ENCODE peak calls at places on chromosomes 3 and 15, in eight cellular contexts. L is brain microvascular endothelial cell, Y is HFFc6, S is Calu3, J is MCF 10A, F is IMR-90, D is ovary, O is endothelial cell. R is an unnamed sample.

GRCh38 chr3:57952208-57952631 is 56.0 kb upstream of the FLNB start:
- DNase-seq in L (peak; percentile 92), Y (peak; percentile 75), S (no peak), J (peak; percentile 56), F (peak; percentile 96), D (peak; percentile 51), O (no peak), R (no peak)

GRCh38 chr15:94363382-94363781 is 132.0 kb downstream of the MCTP2 start:
- DNase-seq in L (no peak), Y (no peak), S (no peak), J (no peak), F (no peak), D (no peak), O (no peak), R (no peak)

GRCh38 chr3:33360136-33360825 is 79.9 kb downstream of the UBP1 start:
- DNase-seq in L (peak; percentile 53), Y (peak; percentile 84), S (peak; percentile 40), J (peak; percentile 54), F (peak; percentile 79), D (no peak), O (no peak), R (no peak)

GRCh38 chr3:48927928-48928327 is 9.3 kb downstream of the ARIH2 start:
- DNase-seq in L (no peak), Y (no peak), S (no peak), J (peak; percentile 18), F (no peak), D (no peak), O (no peak), R (no peak)

GRCh38 chr15:101449471-101450425 is 39.8 kb downstream of the PCSK6 start:
- DNase-seq in L (no peak), Y (no peak), S (no peak), J (no peak), F (no peak), D (no peak), O (no peak), R (no peak)

GRCh38 chr3:44862221-44862637 is 517 bp downstream of the TMEM42 start:
- DNase-seq in L (peak; percentile 7), Y (peak; percentile 7), S (peak; percentile 28), J (peak; percentile 22), F (peak; percentile 19), D (no peak), O (no peak), R (peak; percentile 33)

GRCh38 chr15:90946538-90946937 is 8.1 kb upstream of the RCCD1 start:
- DNase-seq in L (no peak), Y (no peak), S (no peak), J (no peak), F (no peak), D (no peak), O (no peak), R (no peak)

GRCh38 chr3:124628865-124629264 is 101.4 kb upstream of the UMPS start:
- DNase-seq in L (no peak), Y (no peak), S (no peak), J (no peak), F (no peak), D (no peak), O (no peak), R (no peak)

GRCh38 chr3:18425641-18426403 is 683 bp upstream of the SATB1 start:
- DNase-seq in L (no peak), Y (no peak), S (peak; percentile 40), J (no peak), F (no peak), D (peak; percentile 26), O (peak; percentile 66), R (no peak)

GRCh38 chr3:25831578-25831977 is 41.7 kb downstream of the OXSM start:
- DNase-seq in L (peak; percentile 38), Y (peak; percentile 33), S (no peak), J (peak; percentile 29), F (peak; percentile 58), D (no peak), O (peak; percentile 27), R (peak; percentile 77)

GRCh38 chr3:58356054-58356453 is 23.4 kb downstream of the PXK start:
- DNase-seq in L (no peak), Y (no peak), S (no peak), J (no peak), F (no peak), D (no peak), O (no peak), R (no peak)

GRCh38 chr15:90807687-90808086 is 60.7 kb upstream of the FURIN start:
- DNase-seq in L (no peak), Y (no peak), S (no peak), J (no peak), F (no peak), D (no peak), O (no peak), R (no peak)

GRCh38 chr3:16362781-16363180 is 97.8 kb downstream of the OXNAD1 start:
- DNase-seq in L (no peak), Y (peak; percentile 66), S (no peak), J (no peak), F (peak; percentile 45), D (no peak), O (no peak), R (no peak)

GRCh38 chr15:44545934-44546802 is 9.2 kb downstream of the EIF3J start:
- DNase-seq in L (peak; percentile 29), Y (peak; percentile 54), S (no peak), J (peak; percentile 49), F (peak; percentile 52), D (no peak), O (no peak), R (peak; percentile 74)
- TF ChIP-seq CTCF in L (peak; percentile 59), Y (peak; percentile 69), S (no peak), J (peak; percentile 17), F (peak; percentile 38), D (no peak), O (no peak), R (peak; percentile 60)

GRCh38 chr15:69222002-69222474 is 61.6 kb downstream of the GLCE start:
- DNase-seq in L (no peak), Y (no peak), S (no peak), J (no peak), F (no peak), D (no peak), O (no peak), R (no peak)

GRCh38 chr15:69223083-69223813 is 62.8 kb downstream of the GLCE start:
- DNase-seq in L (no peak), Y (no peak), S (no peak), J (no peak), F (no peak), D (no peak), O (no peak), R (no peak)

GRCh38 chr15:69224383-69224782 is 63.9 kb downstream of the GLCE start:
- DNase-seq in L (no peak), Y (no peak), S (peak; percentile 26), J (peak; percentile 74), F (no peak), D (no peak), O (no peak), R (no peak)

GRCh38 chr15:69226028-69226355 is 65.6 kb downstream of the GLCE start:
- DNase-seq in L (no peak), Y (no peak), S (no peak), J (no peak), F (no peak), D (no peak), O (no peak), R (no peak)

DNA sequence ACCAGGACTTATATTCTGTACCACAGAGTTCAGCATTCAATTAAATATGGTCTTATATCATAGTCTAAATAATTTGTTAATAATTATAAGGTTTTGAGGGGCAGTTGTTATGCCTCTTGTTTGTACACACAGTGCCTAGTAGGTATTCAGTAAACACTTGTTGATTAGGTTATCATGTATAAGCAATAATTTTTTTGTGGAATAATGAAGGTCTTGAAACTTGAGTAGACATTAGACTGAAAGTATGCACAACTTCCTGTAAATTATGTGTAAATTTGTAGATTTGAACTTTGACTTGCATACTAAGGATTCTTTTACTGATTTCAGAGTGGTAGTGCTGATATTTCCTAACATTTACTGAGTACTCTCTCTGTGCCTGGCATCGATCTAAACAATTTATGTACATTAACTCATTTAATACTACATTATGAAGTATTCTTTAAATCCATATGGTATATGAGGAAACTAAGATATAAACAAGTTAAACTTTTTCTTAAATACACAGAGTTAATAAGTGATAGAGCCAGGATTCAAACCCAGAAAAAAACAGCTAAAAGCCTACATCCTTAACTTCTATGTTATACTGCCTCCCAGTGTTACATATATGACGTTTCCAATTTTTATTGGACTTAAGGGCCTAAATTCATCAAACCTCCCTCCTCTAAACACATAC is 65.1 kb downstream of the GLCE start:
- DNase-seq in L (no peak), Y (peak; percentile 46), S (no peak), J (peak; percentile 25), F (peak; percentile 67), D (no peak), O (no peak), R (peak; percentile 31)
- TF ChIP-seq CTCF in L (peak; percentile 20), Y (peak; percentile 73), S (peak; percentile 23), J (peak; percentile 18), F (peak; percentile 70), D (no peak), O (no peak), R (peak; percentile 19)

GRCh38 chr3:98185180-98185579 is 18.7 kb downstream of the OR5H15 start:
- DNase-seq in L (no peak), Y (no peak), S (no peak), J (peak; percentile 18), F (no peak), D (no peak), O (no peak), R (peak; percentile 21)

GRCh38 chr3:98188553-98188952 is 22.1 kb downstream of the OR5H15 start:
- DNase-seq in L (no peak), Y (no peak), S (no peak), J (peak; percentile 29), F (no peak), D (no peak), O (no peak), R (peak; percentile 35)
- TF ChIP-seq CTCF in L (no peak), Y (peak; percentile 15), S (no peak), J (peak; percentile 34), F (peak; percentile 12), D (no peak), O (peak; percentile 41), R (peak; percentile 36)

GRCh38 chr15:80090879-80091503 is 31.5 kb downstream of the ZFAND6 start:
- DNase-seq in L (no peak), Y (no peak), S (no peak), J (peak; percentile 18), F (no peak), D (no peak), O (no peak), R (peak; percentile 14)
- TF ChIP-seq CTCF in L (peak; percentile 48), Y (peak; percentile 74), S (no peak), J (peak; percentile 19), F (peak; percentile 36), D (no peak), O (peak; percentile 74), R (peak; percentile 43)

GRCh38 chr15:74988007-74988800 is 7.2 kb upstream of the SCAMP5 start:
- DNase-seq in L (peak; percentile 33), Y (peak; percentile 12), S (peak; percentile 80), J (peak; percentile 64), F (peak; percentile 7), D (no peak), O (peak; percentile 68), R (peak; percentile 73)
- TF ChIP-seq CTCF in L (peak; percentile 75), Y (peak; percentile 67), S (peak; percentile 57), J (peak; percentile 26), F (peak; percentile 33), D (no peak), O (no peak), R (peak; percentile 86)